ENCODE peak calls at places on chromosomes 4 and X, in four cellular contexts. N is CD8-positive, alpha-beta T cell; E is endothelial cell of umbilical vein; Z is PC-3. C is an unnamed sample.
A peak's percentile ranks its signal among the peaks of the same experiment; 100 is the strongest.

GRCh38 chr4:829291-829690 is 3.4 kb upstream of the CPLX1 start:
- DNase-seq in Z (no peak), E (no peak), N (no peak), C (no peak)

GRCh38 chr4:114417214-114417613 is 181.4 kb upstream of the UGT8 start:
- DNase-seq in Z (peak; percentile 13), N (no peak), E (no peak), C (no peak)

GRCh38 chr4:83599183-83599582 is 63.3 kb downstream of the GPAT3 start:
- DNase-seq in Z (peak; percentile 48), N (no peak), E (peak; percentile 22), C (peak; percentile 66)

GRCh38 chr4:183987987-183988392 is 82.9 kb downstream of the STOX2 start:
- DNase-seq in N (no peak), E (peak; percentile 55), Z (peak; percentile 84), C (peak; percentile 87)

GRCh38 chrX:11641368-11641767 is 24.4 kb downstream of the ARHGAP6 start:
- DNase-seq in N (no peak), Z (no peak), E (no peak), C (no peak)

GRCh38 chr4:19298998-19299397 is 952.7 kb upstream of the SLIT2 start:
- DNase-seq in N (no peak), Z (no peak), E (no peak), C (no peak)

GRCh38 chrX:44352739-44353138 is 9.3 kb upstream of the EFHC2 start:
- DNase-seq in E (no peak), Z (no peak), N (no peak), C (peak; percentile 85)

GRCh38 chr4:102253860-102254259 is 91.4 kb downstream of the SLC39A8 start:
- DNase-seq in E (no peak), Z (no peak), N (no peak), C (no peak)

GRCh38 chr4:78032446-78032845 is 24.7 kb upstream of the FRAS1 start:
- DNase-seq in N (no peak), Z (no peak), E (no peak), C (no peak)

GRCh38 chr4:48796927-48797679 is 17.0 kb upstream of the FRYL start:
- DNase-seq in N (no peak), Z (no peak), E (no peak), C (no peak)

GRCh38 chr4:102157984-102158383 is 187.3 kb downstream of the SLC39A8 start:
- DNase-seq in N (no peak), E (no peak), Z (no peak), C (no peak)

GRCh38 chr4:138576684-138577083 is 334.5 kb upstream of the SLC7A11 start:
- DNase-seq in Z (peak; percentile 64), E (peak; percentile 57), N (no peak), C (peak; percentile 23)

GRCh38 chr4:47882228-47882627 is 32.2 kb downstream of the NFXL1 start:
- DNase-seq in E (no peak), Z (no peak), N (no peak), C (no peak)

GRCh38 chrX:64187762-64188150 is 17.8 kb downstream of the AMER1 start:
- DNase-seq in N (no peak), E (no peak), Z (no peak), C (no peak)

GRCh38 chrX:2220829-2221567 is 279.8 kb downstream of the DHRSX start:
- DNase-seq in Z (no peak), E (no peak), N (no peak), C (no peak)

GRCh38 chrX:18758166-18758932 is 50.9 kb downstream of the PPEF1 start:
- DNase-seq in Z (no peak), E (no peak), N (no peak), C (no peak)

GRCh38 chrX:1483843-1484637 is 31.3 kb upstream of the ASMTL start:
- DNase-seq in Z (no peak), E (no peak), N (peak; percentile 19), C (no peak)

GRCh38 chrX:76148011-76148665 is 24.7 kb upstream of the PBDC1 start:
- DNase-seq in E (peak; percentile 33), N (peak; percentile 16), Z (peak; percentile 76), C (peak; percentile 14)

GRCh38 chr4:7415927-7416686 is 18.6 kb downstream of the PSAPL1 start:
- DNase-seq in E (no peak), Z (no peak), N (no peak), C (no peak)

GRCh38 chr4:57373971-57374370 is 263.8 kb upstream of the IGFBP7 start:
- DNase-seq in E (no peak), Z (peak; percentile 43), N (no peak), C (no peak)

GRCh38 chr4:101790521-101791188 is at the start of gene BANK1:
- DNase-seq in N (peak; percentile 32), Z (peak; percentile 47), E (peak; percentile 62), C (no peak)

GRCh38 chrX:98203800-98204199 is 1320.1 kb downstream of the RPA4 start:
- DNase-seq in Z (peak; percentile 63), N (no peak), E (no peak), C (peak; percentile 32)

GRCh38 chr4:18938343-18939109 is 917.0 kb upstream of the LCORL start:
- DNase-seq in E (no peak), Z (no peak), N (no peak), C (no peak)

GRCh38 chr4:504076-504475 is 5.1 kb downstream of the PIGG start:
- DNase-seq in Z (no peak), E (no peak), N (no peak), C (no peak)

GRCh38 chr4:36786519-36786918 is 458.0 kb upstream of the NWD2 start:
- DNase-seq in Z (no peak), E (no peak), N (no peak), C (no peak)

DNA sequence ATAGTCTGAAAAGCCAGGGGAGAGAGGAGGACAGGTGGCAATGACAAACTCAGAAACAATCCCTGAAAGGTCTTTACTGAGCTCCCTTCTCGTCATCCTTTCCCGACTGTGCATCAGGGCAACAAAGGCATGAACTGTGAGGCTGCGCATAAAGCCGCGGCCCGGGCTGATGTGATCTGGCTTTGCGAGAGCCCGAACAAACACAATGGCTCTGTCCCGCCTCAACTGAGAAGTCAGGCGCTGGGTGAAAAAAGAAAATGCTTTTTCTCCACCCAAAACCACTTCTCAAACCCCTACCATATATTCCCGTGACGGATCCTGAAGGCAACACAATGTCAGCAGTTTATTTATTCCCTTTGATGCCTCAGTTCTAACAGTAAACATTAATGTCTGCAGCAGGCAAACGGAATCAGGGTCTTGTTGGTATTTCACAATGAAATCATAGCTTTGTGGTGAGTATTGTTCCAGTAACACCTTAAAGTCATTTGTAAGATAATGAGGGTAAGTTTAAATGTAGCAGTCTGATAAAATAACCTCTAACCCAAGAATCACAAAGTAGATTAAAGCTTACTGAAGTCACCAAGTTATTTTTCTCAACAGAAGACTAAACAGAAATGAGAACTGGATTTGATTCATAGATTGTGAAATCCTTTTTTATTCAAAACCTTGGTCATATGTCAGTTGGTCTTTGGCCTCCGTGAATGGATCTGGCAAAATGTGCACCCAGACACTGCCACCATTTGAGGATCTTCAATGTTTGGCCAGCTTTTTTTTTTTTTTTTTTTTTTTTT is 67.4 kb downstream of the APBB2 start:
- DNase-seq in Z (no peak), N (no peak), E (peak; percentile 53), C (no peak)
- H3K4me1 ChIP-seq in Z (peaks cover 13% of the 10 kb centered on the region), N (no peaks in the 10 kb centered on the region), E (peaks cover 53% of the 10 kb centered on the region), C (peaks cover 62% of the 10 kb centered on the region)

DNA sequence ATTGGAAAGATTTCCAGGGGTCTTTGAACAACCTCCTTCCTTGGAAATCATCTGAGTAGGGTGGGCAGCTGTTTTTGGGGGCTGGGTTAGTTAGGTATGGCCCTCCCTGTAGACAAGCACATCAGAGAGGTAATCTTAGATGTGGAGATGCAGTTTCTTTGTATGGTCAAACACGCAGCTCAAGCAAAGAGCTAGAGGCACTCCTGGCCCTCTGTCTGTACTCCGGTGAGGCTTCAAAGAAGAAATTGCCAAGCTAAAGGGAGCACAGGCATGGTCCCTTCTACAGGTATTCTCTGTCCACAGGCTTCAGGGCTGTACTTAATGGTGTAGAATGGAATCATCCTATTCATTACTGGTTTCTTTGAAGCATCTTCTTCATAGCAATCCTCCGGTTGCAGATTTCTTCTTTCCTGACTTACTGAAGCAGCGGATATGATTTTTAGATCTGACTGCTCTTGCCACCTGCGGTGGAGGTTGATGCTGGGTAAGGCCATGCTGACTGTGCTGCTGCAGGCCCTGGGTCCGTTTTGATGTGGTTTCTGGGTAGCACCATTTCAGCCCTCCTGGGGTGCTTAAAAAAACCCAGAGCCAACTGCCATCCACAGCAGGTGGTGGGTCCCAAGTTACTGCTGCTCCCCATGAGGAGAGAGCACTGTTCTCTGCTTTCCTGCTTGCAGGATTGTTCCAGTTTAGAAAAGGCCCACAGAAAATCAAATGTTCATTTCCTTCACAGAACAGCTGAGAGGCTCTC is 318.9 kb upstream of the GATB start:
- DNase-seq in N (peak; percentile 49), E (no peak), Z (no peak), C (no peak)
- H3K4me1 ChIP-seq in N (peaks cover 41% of the 10 kb centered on the region), E (no peaks in the 10 kb centered on the region), Z (no peaks in the 10 kb centered on the region), C (no peaks in the 10 kb centered on the region)

GRCh38 chr4:118991686-118992085 is 103.0 kb downstream of the SYNPO2 start:
- DNase-seq in Z (no peak), N (no peak), E (no peak), C (no peak)
- H3K4me1 ChIP-seq in Z (peaks cover 30% of the 10 kb centered on the region), N (no peaks in the 10 kb centered on the region), E (no peaks in the 10 kb centered on the region), C (peaks cover 27% of the 10 kb centered on the region)

DNA sequence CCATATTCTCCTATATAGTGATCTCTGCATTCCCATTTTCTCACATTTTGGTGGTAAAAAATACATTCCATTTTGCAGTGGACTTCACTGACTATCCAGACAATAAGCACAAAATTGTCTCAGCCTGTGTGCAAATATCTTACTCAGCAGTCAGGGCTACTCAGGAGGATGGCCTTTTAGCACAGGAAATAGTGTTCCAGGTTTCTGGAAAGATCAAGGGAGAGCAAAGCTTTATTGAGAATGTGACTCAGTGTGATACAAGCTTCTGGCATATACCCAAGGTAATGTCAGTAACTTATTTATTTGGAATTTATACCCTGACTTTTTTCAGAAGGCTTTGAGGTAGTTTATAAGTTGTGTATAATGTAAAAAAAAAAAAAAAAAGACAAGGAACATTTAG is 233.4 kb downstream of the TEX13A start:
- DNase-seq in Z (peak; percentile 91), N (no peak), E (peak; percentile 49), C (peak; percentile 30)
- H3K4me1 ChIP-seq in Z (peaks cover 19% of the 10 kb centered on the region), N (no peaks in the 10 kb centered on the region), E (no peaks in the 10 kb centered on the region), C (no peaks in the 10 kb centered on the region)